ENCODE peak calls at places on chromosomes 13 and 19, in four cellular contexts. One of them, this sample, is unnamed.

GRCh38 chr19:35349614-35350521 is 2.2 kb downstream of the FFAR1 start:
- DNase-seq in K562: no peak
- DNase-seq in H1: peak
- DNase-seq in GM12878: no peak
- DNase-seq in this sample: no peak

GRCh38 chr19:44847144-44848035 is 1.3 kb downstream of the NECTIN2 start:
- DNase-seq in K562: peak
- DNase-seq in H1: peak
- DNase-seq in GM12878: no peak
- DNase-seq in this sample: peak

GRCh38 chr13:50645092-50645491 is 198.4 kb downstream of the DLEU7 start:
- DNase-seq in K562: no peak
- DNase-seq in H1: no peak
- DNase-seq in GM12878: no peak
- DNase-seq in this sample: no peak

GRCh38 chr19:28827382-28827781 is 385.6 kb downstream of the UQCRFS1 start:
- DNase-seq in K562: no peak
- DNase-seq in H1: no peak
- DNase-seq in GM12878: no peak
- DNase-seq in this sample: no peak

GRCh38 chr13:52847682-52848432 is 583 bp downstream of the PCDH8 start:
- DNase-seq in K562: no peak
- DNase-seq in H1: no peak
- DNase-seq in GM12878: no peak
- DNase-seq in this sample: no peak

GRCh38 chr19:52343548-52343947 is 7.5 kb downstream of the ZNF610 start:
- DNase-seq in K562: peak
- DNase-seq in H1: peak
- DNase-seq in GM12878: no peak
- DNase-seq in this sample: peak

GRCh38 chr19:22595918-22596341 is 38.2 kb upstream of the ZNF492 start:
- DNase-seq in K562: peak
- DNase-seq in H1: no peak
- DNase-seq in GM12878: no peak
- DNase-seq in this sample: no peak

GRCh38 chr19:39237200-39238184 is 7.3 kb downstream of the IFNL3 start:
- DNase-seq in K562: peak
- DNase-seq in H1: no peak
- DNase-seq in GM12878: peak
- DNase-seq in this sample: peak

GRCh38 chr19:20313894-20314293 is 146.9 kb downstream of the ZNF486 start:
- DNase-seq in K562: no peak
- DNase-seq in H1: no peak
- DNase-seq in GM12878: no peak
- DNase-seq in this sample: no peak

GRCh38 chr19:33194527-33194883 is 375 bp downstream of the LRP3 start:
- DNase-seq in K562: no peak
- DNase-seq in H1: no peak
- DNase-seq in GM12878: no peak
- DNase-seq in this sample: no peak

GRCh38 chr19:46571495-46571894 is 29.6 kb upstream of the CALM3 start:
- DNase-seq in K562: peak
- DNase-seq in H1: peak
- DNase-seq in GM12878: no peak
- DNase-seq in this sample: peak

GRCh38 chr13:41231786-41232185 is 31.6 kb downstream of the MTRF1 start:
- DNase-seq in K562: no peak
- DNase-seq in H1: no peak
- DNase-seq in GM12878: peak
- DNase-seq in this sample: peak

GRCh38 chr19:33393286-33394005 is 19.9 kb downstream of the CEBPG start:
- DNase-seq in K562: no peak
- DNase-seq in H1: no peak
- DNase-seq in GM12878: no peak
- DNase-seq in this sample: peak

GRCh38 chr13:102012299-102013293 is 389.3 kb downstream of the FGF14 start:
- DNase-seq in K562: no peak
- DNase-seq in H1: no peak
- DNase-seq in GM12878: no peak
- DNase-seq in this sample: no peak
- TF ChIP-seq CREB1 in K562: no peak
- TF ChIP-seq CREB1 in H1: no peak
- TF ChIP-seq CREB1 in GM12878: no peak
- TF ChIP-seq CREB1 in this sample: no peak

GRCh38 chr19:14366529-14366928 is 14.7 kb upstream of the ADGRE5 start:
- DNase-seq in K562: peak
- DNase-seq in H1: peak
- DNase-seq in GM12878: peak
- DNase-seq in this sample: peak
- H3K9ac ChIP-seq in K562: no peak
- H3K9ac ChIP-seq in H1: no peak
- H3K9ac ChIP-seq in GM12878: no peak
- H3K9ac ChIP-seq in this sample: no peak

GRCh38 chr13:78759704-78760103 is 100.7 kb upstream of the OBI1 start:
- DNase-seq in K562: no peak
- DNase-seq in H1: no peak
- DNase-seq in GM12878: no peak
- DNase-seq in this sample: peak
- TF ChIP-seq HDAC2 in K562: no peak
- TF ChIP-seq HDAC2 in H1: no peak
- TF ChIP-seq HDAC2 in GM12878: no peak
- TF ChIP-seq HDAC2 in this sample: no peak

GRCh38 chr19:8973501-8974091 is 36.6 kb downstream of the MUC16 start:
- DNase-seq in K562: peak
- DNase-seq in H1: no peak
- DNase-seq in GM12878: no peak
- DNase-seq in this sample: no peak
- TF ChIP-seq CREB1 in K562: no peak
- TF ChIP-seq CREB1 in H1: no peak
- TF ChIP-seq CREB1 in GM12878: no peak
- TF ChIP-seq CREB1 in this sample: no peak

DNA sequence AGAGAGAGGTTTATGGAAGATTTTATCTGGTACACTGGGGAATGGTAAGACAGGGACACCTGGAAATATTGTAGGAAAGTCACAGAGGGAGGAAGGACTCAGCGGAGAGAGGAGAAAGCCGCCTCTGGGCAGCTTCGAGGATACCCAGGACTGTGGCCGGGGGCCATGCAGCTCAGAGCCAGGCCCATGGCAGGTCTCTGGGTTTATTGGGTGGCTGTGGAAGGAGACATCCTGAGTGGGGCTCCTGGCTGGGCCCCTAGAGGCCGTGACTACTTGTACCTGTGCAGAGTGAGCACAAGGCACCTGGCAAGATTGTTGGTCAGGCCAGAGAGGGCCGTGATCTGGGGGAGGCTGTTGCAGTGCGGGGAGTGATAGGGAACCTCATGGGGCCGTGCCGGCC is 3.4 kb downstream of the DAZAP1 start:
- DNase-seq in K562: no peak
- DNase-seq in H1: no peak
- DNase-seq in GM12878: no peak
- DNase-seq in this sample: no peak
- H3K9ac ChIP-seq in K562: peak
- H3K9ac ChIP-seq in H1: no peak
- H3K9ac ChIP-seq in GM12878: no peak
- H3K9ac ChIP-seq in this sample: peak

DNA sequence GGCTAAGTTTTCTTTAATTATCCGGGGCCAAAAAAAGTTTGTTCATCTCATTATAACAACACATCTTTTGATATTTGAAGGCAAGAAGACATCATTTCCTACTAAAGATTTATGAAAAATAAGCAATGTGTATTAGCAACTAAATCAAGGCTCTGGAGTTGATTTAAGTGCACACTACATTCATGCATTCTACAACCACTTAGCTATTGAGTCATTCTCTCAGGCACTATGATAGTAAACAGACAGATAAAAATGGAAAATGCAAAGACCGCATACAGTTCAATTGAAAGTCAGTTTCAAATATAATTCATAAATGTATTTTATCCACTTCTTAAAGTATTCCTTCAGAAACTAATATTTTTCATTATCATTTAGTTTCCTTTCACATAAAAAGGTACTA is 1395.2 kb downstream of the PCDH9 start:
- DNase-seq in K562: no peak
- DNase-seq in H1: no peak
- DNase-seq in GM12878: no peak
- DNase-seq in this sample: no peak
- TF ChIP-seq HDAC2 in K562: no peak
- TF ChIP-seq HDAC2 in H1: no peak
- TF ChIP-seq HDAC2 in GM12878: no peak
- TF ChIP-seq HDAC2 in this sample: no peak

GRCh38 chr13:102460806-102461205 is 59.0 kb upstream of the FGF14 start:
- DNase-seq in K562: no peak
- DNase-seq in H1: no peak
- DNase-seq in GM12878: no peak
- DNase-seq in this sample: no peak
- TF ChIP-seq CREB1 in K562: no peak
- TF ChIP-seq CREB1 in H1: no peak
- TF ChIP-seq CREB1 in GM12878: no peak
- TF ChIP-seq CREB1 in this sample: no peak